ENCODE peak calls at places on chromosomes 5 and 9, in nine cellular contexts. Y is lower lobe of right lung; H is brain microvascular endothelial cell; C is BJ; L is A549; I is activated CD8-positive, alpha-beta T cell treated with anti-CD3 and anti-CD28 coated beads for 36 hours; D is neural crest cell; W is fibroblast of pulmonary artery; G is Panc1. B is an unnamed sample.

GRCh38 chr5:43232943-43233833 is 41.2 kb downstream of the NIM1K start:
- DNase-seq in C (no peak), H (no peak), D (no peak), L (no peak), Y (peak), G (no peak), I (no peak), W (no peak), B (no peak)

GRCh38 chr9:38192731-38193130 is 123.7 kb upstream of the SHB start:
- DNase-seq in G (no peak), Y (no peak), L (no peak), W (no peak), D (no peak), H (no peak), C (no peak), I (no peak), B (no peak)

GRCh38 chr9:123923377-123923776 is 6.5 kb downstream of the DENND1A start:
- DNase-seq in L (no peak), H (no peak), Y (no peak), G (no peak), C (no peak), W (no peak), D (no peak), I (no peak), B (no peak)

GRCh38 chr9:135705376-135705775 is 3.4 kb downstream of the KCNT1 start:
- DNase-seq in L (no peak), Y (no peak), C (no peak), I (no peak), H (no peak), G (no peak), W (no peak), D (no peak), B (no peak)

GRCh38 chr9:17882801-17883200 is 303.9 kb downstream of the SH3GL2 start:
- DNase-seq in D (no peak), H (no peak), I (no peak), G (no peak), L (no peak), C (no peak), W (no peak), Y (no peak), B (no peak)

GRCh38 chr9:135217836-135218235 is 130.4 kb downstream of the OLFM1 start:
- DNase-seq in I (no peak), D (no peak), L (no peak), C (no peak), G (no peak), H (no peak), W (no peak), Y (peak), B (no peak)

GRCh38 chr5:72379936-72380335 is 59.8 kb downstream of the PTCD2 start:
- DNase-seq in H (peak), G (no peak), I (no peak), D (no peak), L (no peak), Y (no peak), W (no peak), C (no peak), B (no peak)

GRCh38 chr5:1185038-1185651 is 16.2 kb upstream of the SLC6A19 start:
- DNase-seq in D (no peak), Y (no peak), H (no peak), W (no peak), C (no peak), I (no peak), L (no peak), G (no peak), B (no peak)

GRCh38 chr9:6538666-6539071 is 106.9 kb downstream of the GLDC start:
- DNase-seq in D (no peak), I (no peak), W (peak), L (no peak), C (no peak), Y (no peak), H (peak), G (no peak), B (no peak)

GRCh38 chr5:41722359-41722950 is 147.8 kb downstream of the OXCT1 start:
- DNase-seq in H (no peak), I (no peak), W (peak), Y (no peak), C (no peak), G (no peak), L (no peak), D (no peak), B (no peak)

GRCh38 chr9:34589656-34590375 is at the start of gene CNTFR:
- DNase-seq in I (peak), G (no peak), D (no peak), W (no peak), H (no peak), Y (peak), C (no peak), L (no peak), B (no peak)

GRCh38 chr5:31153523-31153922 is 40.0 kb upstream of the CDH6 start:
- DNase-seq in I (no peak), H (peak), G (no peak), W (peak), L (no peak), Y (no peak), C (no peak), D (no peak), B (no peak)

GRCh38 chr5:132877938-132878337 is 4.5 kb downstream of the LEAP2 start:
- DNase-seq in C (no peak), G (no peak), W (peak), D (no peak), I (no peak), L (no peak), Y (no peak), H (peak), B (no peak)

GRCh38 chr5:151565971-151566370 is 25.2 kb downstream of the FAT2 start:
- DNase-seq in Y (no peak), I (no peak), L (no peak), W (no peak), C (no peak), G (no peak), D (no peak), H (no peak), B (no peak)

GRCh38 chr5:168162464-168162863 is 129.0 kb upstream of the WWC1 start:
- DNase-seq in W (peak), D (no peak), L (no peak), H (no peak), C (no peak), G (no peak), I (no peak), Y (no peak), B (no peak)

GRCh38 chr5:180142008-180142803 is 66.8 kb downstream of the RASGEF1C start:
- DNase-seq in Y (no peak), G (no peak), L (no peak), C (no peak), W (no peak), H (no peak), D (no peak), I (no peak), B (no peak)

GRCh38 chr9:93231121-93231694 is 47.3 kb downstream of the WNK2 start:
- DNase-seq in Y (peak), W (no peak), I (no peak), L (no peak), C (no peak), H (no peak), G (no peak), D (no peak), B (peak)

GRCh38 chr5:133354323-133355161 is 257.8 kb downstream of the FSTL4 start:
- DNase-seq in G (no peak), I (no peak), Y (no peak), W (no peak), D (no peak), H (no peak), C (no peak), L (no peak), B (peak)

GRCh38 chr9:21470126-21470525 is 12.0 kb downstream of the IFNE start:
- DNase-seq in Y (no peak), G (no peak), I (no peak), W (no peak), H (no peak), C (no peak), D (no peak), L (no peak), B (no peak)

GRCh38 chr9:105912868-105913516 is 218.7 kb downstream of the TMEM38B start:
- DNase-seq in C (no peak), G (peak), W (no peak), H (no peak), L (peak), I (no peak), Y (no peak), D (no peak), B (no peak)

GRCh38 chr5:105172918-105173317 is 1610.3 kb upstream of the NUDT12 start:
- DNase-seq in D (no peak), H (no peak), Y (no peak), W (no peak), L (no peak), I (no peak), C (no peak), G (no peak), B (no peak)

GRCh38 chr9:12698986-12699385 is 5.8 kb downstream of the TYRP1 start:
- DNase-seq in H (no peak), C (no peak), I (no peak), G (no peak), D (no peak), Y (no peak), L (no peak), W (peak), B (no peak)
- TF ChIP-seq CTCF in H (peak), C (peak), I (no peak), G (no peak), D (no peak), Y (no peak), L (no peak), W (peak), B (no peak)

GRCh38 chr9:90914196-90914595 is 112.6 kb downstream of the SYK start:
- DNase-seq in H (no peak), Y (no peak), G (no peak), I (no peak), L (no peak), D (no peak), C (no peak), W (no peak), B (no peak)

GRCh38 chr9:90914868-90915483 is 113.4 kb downstream of the SYK start:
- DNase-seq in Y (peak), C (no peak), G (peak), W (peak), I (peak), L (peak), D (peak), H (peak), B (peak)

GRCh38 chr9:90919883-90920282 is 118.3 kb downstream of the SYK start:
- DNase-seq in Y (no peak), C (no peak), D (no peak), W (no peak), I (no peak), L (no peak), H (no peak), G (no peak), B (no peak)

GRCh38 chr9:90916147-90916734 is 114.6 kb downstream of the SYK start:
- DNase-seq in C (no peak), H (no peak), L (no peak), D (no peak), G (no peak), W (no peak), I (no peak), Y (no peak), B (no peak)

DNA sequence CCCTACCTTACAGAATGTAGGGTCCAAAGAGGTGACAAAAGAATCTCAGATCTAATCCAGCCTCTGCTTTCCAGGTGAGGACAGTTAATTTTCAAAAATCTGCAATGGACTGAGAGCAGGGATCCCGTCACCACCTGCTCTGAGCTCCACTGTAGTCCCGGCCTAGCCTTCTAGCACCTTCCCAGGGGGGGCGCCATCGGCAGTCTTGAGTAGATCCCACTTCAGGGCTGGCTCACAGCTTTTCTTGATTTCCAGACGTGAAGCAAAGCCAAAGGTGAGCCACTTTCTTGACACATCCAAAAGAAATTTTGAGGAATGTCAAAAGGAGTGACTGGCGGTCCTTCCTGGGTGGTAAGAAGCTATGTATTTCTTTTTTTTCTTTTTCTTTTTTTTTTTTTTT is 114.1 kb downstream of the SYK start:
- DNase-seq in W (peak), C (no peak), G (no peak), H (peak), D (no peak), L (peak), I (peak), Y (no peak), B (no peak)
- TF ChIP-seq CTCF in W (peak), C (peak), G (no peak), H (peak), D (no peak), L (no peak), I (no peak), Y (no peak), B (peak)

DNA sequence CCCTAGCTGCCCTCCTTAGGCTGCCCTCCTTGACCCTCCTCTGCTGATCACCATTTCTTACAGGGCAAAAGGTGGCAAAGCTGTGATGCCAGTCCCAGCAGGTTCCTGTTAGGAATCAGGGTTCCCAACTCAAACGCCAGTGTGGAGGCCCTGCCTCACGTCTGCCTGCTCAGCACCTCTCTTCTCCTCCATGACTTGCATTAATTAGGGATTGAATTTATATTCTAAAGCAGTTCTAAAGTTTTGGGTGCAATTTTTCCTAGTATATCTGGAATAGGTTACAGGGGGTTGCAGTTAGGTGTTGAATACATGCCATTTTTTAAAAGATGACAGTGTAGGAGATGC is 13.2 kb upstream of the PLEKHG4B start:
- DNase-seq in I (no peak), Y (no peak), G (peak), W (no peak), H (no peak), L (no peak), C (no peak), D (no peak), B (no peak)
- TF ChIP-seq CTCF in I (no peak), Y (no peak), G (peak), W (no peak), H (no peak), L (no peak), C (no peak), D (no peak), B (no peak)

GRCh38 chr9:97990259-97990658 is 7.1 kb downstream of the ANP32B start:
- DNase-seq in G (no peak), C (no peak), H (peak), D (no peak), L (peak), Y (no peak), W (peak), I (no peak), B (no peak)
- TF ChIP-seq CTCF in G (peak), C (peak), H (peak), D (no peak), L (peak), Y (no peak), W (peak), I (no peak), B (no peak)

GRCh38 chr5:100706796-100707195 is 171.6 kb downstream of the FAM174A start:
- DNase-seq in W (peak), Y (no peak), G (peak), H (no peak), C (no peak), I (no peak), D (no peak), L (peak), B (peak)
- TF ChIP-seq CTCF in W (peak), Y (peak), G (no peak), H (peak), C (peak), I (no peak), D (peak), L (no peak), B (no peak)

GRCh38 chr9:1875251-1875851 is 139.8 kb upstream of the SMARCA2 start:
- DNase-seq in I (no peak), D (no peak), L (no peak), Y (no peak), C (no peak), W (no peak), G (no peak), H (no peak), B (no peak)

GRCh38 chr9:1875921-1876448 is 139.2 kb upstream of the SMARCA2 start:
- DNase-seq in D (no peak), C (no peak), W (no peak), Y (no peak), L (no peak), G (no peak), I (peak), H (no peak), B (no peak)

GRCh38 chr9:1878817-1879216 is 136.3 kb upstream of the SMARCA2 start:
- DNase-seq in D (no peak), L (no peak), C (no peak), I (no peak), Y (no peak), W (no peak), G (no peak), H (no peak), B (no peak)

GRCh38 chr9:1877951-1878350 is 137.2 kb upstream of the SMARCA2 start:
- DNase-seq in H (no peak), D (no peak), W (no peak), L (no peak), G (no peak), Y (no peak), C (no peak), I (no peak), B (no peak)

GRCh38 chr9:1876891-1877496 is 138.2 kb upstream of the SMARCA2 start:
- DNase-seq in G (no peak), W (no peak), I (peak), L (no peak), H (no peak), D (no peak), Y (no peak), C (no peak), B (no peak)
- TF ChIP-seq CTCF in G (no peak), W (no peak), I (no peak), L (no peak), H (no peak), D (no peak), Y (no peak), C (no peak), B (no peak)

GRCh38 chr9:102631559-102631958 is 363.6 kb upstream of the CYLC2 start:
- DNase-seq in W (peak), I (no peak), L (peak), H (peak), Y (no peak), C (no peak), G (peak), D (no peak), B (no peak)
- TF ChIP-seq CTCF in W (peak), I (no peak), L (no peak), H (peak), Y (no peak), C (no peak), G (peak), D (peak), B (no peak)

GRCh38 chr9:35859310-35859994 is 10.7 kb downstream of the OR13J1 start:
- DNase-seq in D (no peak), C (no peak), H (no peak), L (peak), W (peak), Y (no peak), I (peak), G (no peak), B (no peak)
- TF ChIP-seq CTCF in D (no peak), C (no peak), H (peak), L (no peak), W (no peak), Y (no peak), I (no peak), G (no peak), B (no peak)

GRCh38 chr5:19790811-19791466 is 197.1 kb downstream of the CDH18 start:
- DNase-seq in I (no peak), L (no peak), Y (no peak), C (no peak), D (no peak), H (no peak), G (no peak), W (no peak), B (no peak)

GRCh38 chr5:19795218-19795617 is 192.8 kb downstream of the CDH18 start:
- DNase-seq in W (peak), G (peak), H (no peak), C (no peak), Y (no peak), D (no peak), I (no peak), L (peak), B (no peak)
- TF ChIP-seq CTCF in W (peak), G (peak), H (peak), C (peak), Y (no peak), D (no peak), I (no peak), L (no peak), B (no peak)

GRCh38 chr5:6349387-6349786 is 29.0 kb downstream of the MED10 start:
- DNase-seq in G (no peak), W (no peak), I (no peak), H (no peak), L (no peak), D (no peak), Y (no peak), C (no peak), B (no peak)
- TF ChIP-seq CTCF in G (no peak), W (no peak), I (no peak), H (no peak), L (no peak), D (no peak), Y (no peak), C (no peak), B (no peak)

B was measured in HL-60.